ENCODE peak calls at places on chromosome 9, in four cellular contexts. One of them, this sample, is unnamed. For H3K4me1 and H3K9me3, the result is how much of the 10 kb centered on the place peaks cover.

GRCh38 chr9:2163231-2163885 is 148.2 kb downstream of the SMARCA2 start:
- DNase-seq in OCI-LY7: no peak
- DNase-seq in CD8-positive, alpha-beta T cell: no peak
- DNase-seq in GM23248: no peak
- DNase-seq in this sample: no peak

GRCh38 chr9:107612136-107612535 is 122.6 kb upstream of the KLF4 start:
- DNase-seq in GM23248: peak
- DNase-seq in CD8-positive, alpha-beta T cell: no peak
- DNase-seq in OCI-LY7: no peak
- DNase-seq in this sample: no peak

GRCh38 chr9:70571247-70571646 is 156.8 kb upstream of the KLF9 start:
- DNase-seq in OCI-LY7: no peak
- DNase-seq in GM23248: no peak
- DNase-seq in CD8-positive, alpha-beta T cell: no peak
- DNase-seq in this sample: no peak

GRCh38 chr9:137110147-137110910 is 4.2 kb downstream of the DPP7 start:
- DNase-seq in CD8-positive, alpha-beta T cell: no peak
- DNase-seq in GM23248: no peak
- DNase-seq in OCI-LY7: no peak
- DNase-seq in this sample: no peak

GRCh38 chr9:107387401-107387800 is 102.2 kb downstream of the KLF4 start:
- DNase-seq in CD8-positive, alpha-beta T cell: no peak
- DNase-seq in OCI-LY7: no peak
- DNase-seq in GM23248: no peak
- DNase-seq in this sample: no peak

GRCh38 chr9:87567047-87567446 is 69.4 kb downstream of the DAPK1 start:
- DNase-seq in GM23248: no peak
- DNase-seq in CD8-positive, alpha-beta T cell: no peak
- DNase-seq in OCI-LY7: no peak
- DNase-seq in this sample: no peak

GRCh38 chr9:125763373-125763772 is 16.2 kb downstream of the PBX3 start:
- DNase-seq in OCI-LY7: no peak
- DNase-seq in GM23248: no peak
- DNase-seq in CD8-positive, alpha-beta T cell: no peak
- DNase-seq in this sample: no peak

GRCh38 chr9:115694014-115694413 is 459.6 kb upstream of the PAPPA start:
- DNase-seq in GM23248: peak
- DNase-seq in OCI-LY7: no peak
- DNase-seq in CD8-positive, alpha-beta T cell: no peak
- DNase-seq in this sample: no peak

GRCh38 chr9:89374176-89374575 is 55.9 kb downstream of the SECISBP2 start:
- DNase-seq in CD8-positive, alpha-beta T cell: no peak
- DNase-seq in OCI-LY7: no peak
- DNase-seq in GM23248: no peak
- DNase-seq in this sample: no peak

GRCh38 chr9:128936171-128936865 is 11.1 kb downstream of the DOLK start:
- DNase-seq in CD8-positive, alpha-beta T cell: no peak
- DNase-seq in GM23248: no peak
- DNase-seq in OCI-LY7: no peak
- DNase-seq in this sample: no peak

GRCh38 chr9:281753-282645 is 67.3 kb downstream of the DOCK8 start:
- DNase-seq in GM23248: no peak
- DNase-seq in OCI-LY7: no peak
- DNase-seq in CD8-positive, alpha-beta T cell: no peak
- DNase-seq in this sample: peak

GRCh38 chr9:126407125-126407870 is 80.7 kb downstream of the MVB12B start:
- DNase-seq in GM23248: peak
- DNase-seq in OCI-LY7: no peak
- DNase-seq in CD8-positive, alpha-beta T cell: no peak
- DNase-seq in this sample: no peak

GRCh38 chr9:121741198-121741918 is 89.9 kb downstream of the DAB2IP start:
- DNase-seq in GM23248: no peak
- DNase-seq in CD8-positive, alpha-beta T cell: no peak
- DNase-seq in OCI-LY7: no peak
- DNase-seq in this sample: no peak
- H3K4me1 ChIP-seq in GM23248: under half
- H3K4me1 ChIP-seq in CD8-positive, alpha-beta T cell: under half
- H3K4me1 ChIP-seq in OCI-LY7: half or more
- H3K4me1 ChIP-seq in this sample: under half

GRCh38 chr9:101440714-101441230 is 5.2 kb upstream of the ALDOB start:
- DNase-seq in OCI-LY7: peak
- DNase-seq in CD8-positive, alpha-beta T cell: no peak
- DNase-seq in GM23248: no peak
- DNase-seq in this sample: no peak
- H3K9me3 ChIP-seq in OCI-LY7: under half
- H3K9me3 ChIP-seq in CD8-positive, alpha-beta T cell: under half
- H3K9me3 ChIP-seq in GM23248: under half
- H3K9me3 ChIP-seq in this sample: under half

GRCh38 chr9:69472101-69472625 is 147.1 kb downstream of the ENTREP1 start:
- DNase-seq in GM23248: no peak
- DNase-seq in CD8-positive, alpha-beta T cell: no peak
- DNase-seq in OCI-LY7: no peak
- DNase-seq in this sample: no peak
- H3K4me1 ChIP-seq in GM23248: under half
- H3K4me1 ChIP-seq in CD8-positive, alpha-beta T cell: under half
- H3K4me1 ChIP-seq in OCI-LY7: under half
- H3K4me1 ChIP-seq in this sample: under half

DNA sequence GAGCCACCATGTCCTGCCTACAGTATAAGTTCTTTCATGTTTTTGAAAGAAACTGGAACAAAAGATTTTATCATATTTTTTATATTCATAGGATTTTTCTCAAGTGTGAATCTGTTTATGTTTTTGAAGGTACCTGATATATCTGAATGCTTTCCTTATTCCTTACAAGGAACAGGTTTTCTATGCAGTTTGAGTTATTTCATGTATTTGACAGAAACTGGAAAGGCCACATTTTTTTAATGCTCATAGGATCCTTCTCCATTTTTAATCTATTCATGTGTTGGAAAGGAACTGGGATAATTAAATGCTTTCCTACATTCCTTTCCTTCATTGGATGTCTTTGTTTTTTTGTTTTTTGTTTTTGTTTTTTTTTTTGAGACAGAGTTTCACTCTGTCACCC is 15.7 kb upstream of the FBXW2 start:
- DNase-seq in GM23248: no peak
- DNase-seq in CD8-positive, alpha-beta T cell: no peak
- DNase-seq in OCI-LY7: no peak
- DNase-seq in this sample: no peak
- H3K9me3 ChIP-seq in GM23248: under half
- H3K9me3 ChIP-seq in CD8-positive, alpha-beta T cell: under half
- H3K9me3 ChIP-seq in OCI-LY7: under half
- H3K9me3 ChIP-seq in this sample: under half

GRCh38 chr9:34990908-34991832 is 1.6 kb downstream of the DNAJB5 start:
- DNase-seq in GM23248: peak
- DNase-seq in CD8-positive, alpha-beta T cell: no peak
- DNase-seq in OCI-LY7: no peak
- DNase-seq in this sample: no peak
- H3K4me1 ChIP-seq in GM23248: half or more
- H3K4me1 ChIP-seq in CD8-positive, alpha-beta T cell: under half
- H3K4me1 ChIP-seq in OCI-LY7: under half
- H3K4me1 ChIP-seq in this sample: under half

DNA sequence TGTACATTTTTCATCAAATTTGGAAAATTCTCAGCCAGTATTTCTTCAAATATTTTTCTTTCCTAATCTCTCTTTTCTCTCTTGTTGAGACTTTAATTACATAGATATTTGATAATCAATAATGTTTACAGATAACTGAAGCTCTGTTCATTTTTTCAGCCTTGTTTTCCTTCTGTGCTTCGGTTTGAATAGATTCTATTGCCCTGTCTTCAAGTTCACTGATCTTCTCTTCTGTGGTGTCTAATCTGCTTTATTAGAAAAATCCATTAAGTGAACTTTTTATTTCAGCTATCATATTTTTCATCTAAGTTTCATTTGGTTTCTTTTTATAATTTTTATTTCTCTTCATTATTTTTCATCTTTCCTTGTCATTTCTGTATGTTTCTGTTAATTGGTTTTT is 54.1 kb downstream of the AMBP start:
- DNase-seq in GM23248: no peak
- DNase-seq in CD8-positive, alpha-beta T cell: no peak
- DNase-seq in OCI-LY7: no peak
- DNase-seq in this sample: no peak
- H3K9me3 ChIP-seq in GM23248: under half
- H3K9me3 ChIP-seq in CD8-positive, alpha-beta T cell: under half
- H3K9me3 ChIP-seq in OCI-LY7: under half
- H3K9me3 ChIP-seq in this sample: under half

GRCh38 chr9:136083558-136084190 is 11.4 kb downstream of the NACC2 start:
- DNase-seq in CD8-positive, alpha-beta T cell: no peak
- DNase-seq in OCI-LY7: no peak
- DNase-seq in GM23248: no peak
- DNase-seq in this sample: no peak
- H3K4me1 ChIP-seq in CD8-positive, alpha-beta T cell: under half
- H3K4me1 ChIP-seq in OCI-LY7: under half
- H3K4me1 ChIP-seq in GM23248: under half
- H3K4me1 ChIP-seq in this sample: under half

DNA sequence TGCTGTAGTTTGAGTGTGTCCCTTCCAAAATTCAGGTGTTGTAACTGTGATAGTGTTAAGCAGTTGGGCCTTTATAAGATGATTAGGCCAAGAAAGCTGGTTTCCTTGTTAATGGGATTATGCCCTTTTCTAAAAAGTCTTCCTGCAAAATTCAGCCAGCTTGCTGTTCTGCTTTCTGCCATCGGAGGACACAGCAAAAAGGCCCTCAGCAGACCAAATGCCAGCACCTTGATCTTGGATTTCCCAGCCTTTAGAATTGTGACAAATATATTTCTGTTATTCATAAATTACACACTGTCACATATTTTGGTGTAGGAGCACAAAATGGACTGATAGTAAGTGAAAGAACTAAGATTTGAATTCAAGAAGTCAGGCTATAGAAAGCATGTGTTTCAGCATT is 203.2 kb downstream of the IZUMO3 start:
- DNase-seq in OCI-LY7: no peak
- DNase-seq in CD8-positive, alpha-beta T cell: no peak
- DNase-seq in GM23248: no peak
- DNase-seq in this sample: no peak
- H3K9me3 ChIP-seq in OCI-LY7: under half
- H3K9me3 ChIP-seq in CD8-positive, alpha-beta T cell: under half
- H3K9me3 ChIP-seq in GM23248: under half
- H3K9me3 ChIP-seq in this sample: under half

DNA sequence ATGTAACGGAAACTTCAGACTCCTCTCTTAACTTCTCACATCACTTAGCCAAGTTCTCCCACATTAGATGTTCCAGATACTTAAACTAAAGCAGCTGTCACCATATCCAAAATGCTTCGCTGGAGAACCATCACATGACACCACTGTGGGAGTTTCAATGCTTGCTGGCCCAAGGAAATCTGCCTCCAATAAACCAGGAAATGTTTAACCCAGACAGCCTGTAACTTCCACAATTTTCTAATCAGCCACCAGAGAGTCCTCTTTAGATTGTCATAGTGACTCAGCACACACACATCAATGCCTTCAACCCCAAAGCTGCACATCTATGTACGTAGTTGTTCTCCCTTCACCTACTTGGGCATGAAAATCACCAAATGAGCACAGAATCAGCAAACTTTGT is 118.7 kb downstream of the LPAR1 start:
- DNase-seq in CD8-positive, alpha-beta T cell: no peak
- DNase-seq in GM23248: peak
- DNase-seq in OCI-LY7: no peak
- DNase-seq in this sample: no peak
- H3K4me1 ChIP-seq in CD8-positive, alpha-beta T cell: under half
- H3K4me1 ChIP-seq in GM23248: under half
- H3K4me1 ChIP-seq in OCI-LY7: under half
- H3K4me1 ChIP-seq in this sample: under half